ENCODE peak calls at places on chromosomes 13 and 19, in seven cellular contexts. One of them, this sample, is unnamed.

GRCh38 chr13:36919833-36920611 is at the start of gene SMAD9:
- DNase-seq in aorta: peak; percentile 87
- DNase-seq in fibroblast of lung: peak; percentile 59
- DNase-seq in A549: peak; percentile 18
- DNase-seq in CD8-positive, alpha-beta memory T cell: no peak
- DNase-seq in cardiac muscle cell: peak; percentile 92
- DNase-seq in H1: peak; percentile 68
- DNase-seq in this sample: peak; percentile 85

GRCh38 chr13:38888309-38888708 is 102.3 kb downstream of the STOML3 start:
- DNase-seq in A549: no peak
- DNase-seq in aorta: no peak
- DNase-seq in cardiac muscle cell: no peak
- DNase-seq in fibroblast of lung: peak; percentile 15
- DNase-seq in H1: no peak
- DNase-seq in CD8-positive, alpha-beta memory T cell: no peak
- DNase-seq in this sample: no peak

GRCh38 chr19:9940778-9941177 is 4.5 kb upstream of the OLFM2 start:
- DNase-seq in H1: no peak
- DNase-seq in CD8-positive, alpha-beta memory T cell: no peak
- DNase-seq in fibroblast of lung: no peak
- DNase-seq in aorta: no peak
- DNase-seq in cardiac muscle cell: no peak
- DNase-seq in A549: no peak
- DNase-seq in this sample: no peak

GRCh38 chr19:37914908-37915307 is 7.9 kb downstream of the SIPA1L3 start:
- DNase-seq in aorta: no peak
- DNase-seq in fibroblast of lung: no peak
- DNase-seq in A549: no peak
- DNase-seq in H1: no peak
- DNase-seq in cardiac muscle cell: no peak
- DNase-seq in CD8-positive, alpha-beta memory T cell: no peak
- DNase-seq in this sample: no peak

GRCh38 chr13:60226507-60226906 is 62.8 kb upstream of the DIAPH3 start:
- DNase-seq in H1: no peak
- DNase-seq in cardiac muscle cell: peak; percentile 60
- DNase-seq in aorta: no peak
- DNase-seq in CD8-positive, alpha-beta memory T cell: no peak
- DNase-seq in fibroblast of lung: peak; percentile 54
- DNase-seq in A549: peak; percentile 28
- DNase-seq in this sample: no peak

GRCh38 chr19:10362259-10362658 is 18.1 kb downstream of the TYK2 start:
- DNase-seq in A549: no peak
- DNase-seq in cardiac muscle cell: no peak
- DNase-seq in fibroblast of lung: no peak
- DNase-seq in aorta: no peak
- DNase-seq in H1: peak; percentile 43
- DNase-seq in CD8-positive, alpha-beta memory T cell: no peak
- DNase-seq in this sample: no peak

GRCh38 chr19:47778954-47779351 is 450 bp downstream of the SELENOW start:
- DNase-seq in H1: no peak
- DNase-seq in fibroblast of lung: no peak
- DNase-seq in cardiac muscle cell: peak; percentile 24
- DNase-seq in CD8-positive, alpha-beta memory T cell: no peak
- DNase-seq in aorta: no peak
- DNase-seq in A549: no peak
- DNase-seq in this sample: no peak

GRCh38 chr19:13134626-13135025 is 15.5 kb downstream of the STX10 start:
- DNase-seq in H1: no peak
- DNase-seq in fibroblast of lung: no peak
- DNase-seq in A549: no peak
- DNase-seq in cardiac muscle cell: no peak
- DNase-seq in aorta: no peak
- DNase-seq in CD8-positive, alpha-beta memory T cell: no peak
- DNase-seq in this sample: peak; percentile 65

GRCh38 chr13:22325761-22326160 is 654.9 kb downstream of the FGF9 start:
- DNase-seq in H1: peak; percentile 46
- DNase-seq in aorta: no peak
- DNase-seq in CD8-positive, alpha-beta memory T cell: no peak
- DNase-seq in cardiac muscle cell: no peak
- DNase-seq in A549: no peak
- DNase-seq in fibroblast of lung: no peak
- DNase-seq in this sample: no peak

GRCh38 chr13:79679334-79679733 is 198.4 kb downstream of the NDFIP2 start:
- DNase-seq in H1: peak; percentile 77
- DNase-seq in CD8-positive, alpha-beta memory T cell: no peak
- DNase-seq in cardiac muscle cell: peak; percentile 92
- DNase-seq in aorta: peak; percentile 73
- DNase-seq in A549: peak; percentile 69
- DNase-seq in fibroblast of lung: peak; percentile 77
- DNase-seq in this sample: peak; percentile 71

GRCh38 chr19:11224429-11224828 is 15.0 kb upstream of the ANGPTL8 start:
- DNase-seq in H1: no peak
- DNase-seq in cardiac muscle cell: no peak
- DNase-seq in A549: no peak
- DNase-seq in CD8-positive, alpha-beta memory T cell: no peak
- DNase-seq in fibroblast of lung: no peak
- DNase-seq in aorta: no peak
- DNase-seq in this sample: no peak

GRCh38 chr19:10554760-10555612 is 10.8 kb downstream of the KRI1 start:
- DNase-seq in A549: no peak
- DNase-seq in fibroblast of lung: no peak
- DNase-seq in cardiac muscle cell: no peak
- DNase-seq in aorta: no peak
- DNase-seq in CD8-positive, alpha-beta memory T cell: no peak
- DNase-seq in H1: no peak
- DNase-seq in this sample: no peak

GRCh38 chr13:100436099-100436498 is 152.5 kb downstream of the GGACT start:
- DNase-seq in H1: no peak
- DNase-seq in A549: no peak
- DNase-seq in cardiac muscle cell: no peak
- DNase-seq in fibroblast of lung: no peak
- DNase-seq in CD8-positive, alpha-beta memory T cell: no peak
- DNase-seq in aorta: no peak
- DNase-seq in this sample: no peak

GRCh38 chr13:98089246-98089645 is 53.6 kb upstream of the FARP1 start:
- DNase-seq in cardiac muscle cell: no peak
- DNase-seq in H1: no peak
- DNase-seq in aorta: no peak
- DNase-seq in CD8-positive, alpha-beta memory T cell: no peak
- DNase-seq in A549: no peak
- DNase-seq in fibroblast of lung: no peak
- DNase-seq in this sample: no peak

GRCh38 chr13:51027644-51028043 is 83.4 kb downstream of the C13orf42 start:
- DNase-seq in H1: peak; percentile 43
- DNase-seq in fibroblast of lung: no peak
- DNase-seq in A549: no peak
- DNase-seq in cardiac muscle cell: no peak
- DNase-seq in aorta: no peak
- DNase-seq in CD8-positive, alpha-beta memory T cell: no peak
- DNase-seq in this sample: no peak

GRCh38 chr13:18212873-18213272 is 968.8 kb downstream of the TUBA3C start:
- DNase-seq in aorta: no peak
- DNase-seq in CD8-positive, alpha-beta memory T cell: no peak
- DNase-seq in H1: no peak
- DNase-seq in A549: peak; percentile 7
- DNase-seq in fibroblast of lung: peak; percentile 9
- DNase-seq in cardiac muscle cell: no peak
- DNase-seq in this sample: peak; percentile 51

GRCh38 chr19:29672933-29673336 is 7.7 kb downstream of the PLEKHF1 start:
- DNase-seq in cardiac muscle cell: no peak
- DNase-seq in CD8-positive, alpha-beta memory T cell: peak; percentile 93
- DNase-seq in fibroblast of lung: no peak
- DNase-seq in H1: no peak
- DNase-seq in A549: no peak
- DNase-seq in aorta: no peak
- DNase-seq in this sample: no peak

GRCh38 chr19:29674374-29675119 is 9.3 kb downstream of the PLEKHF1 start:
- DNase-seq in aorta: no peak
- DNase-seq in cardiac muscle cell: no peak
- DNase-seq in fibroblast of lung: no peak
- DNase-seq in CD8-positive, alpha-beta memory T cell: no peak
- DNase-seq in A549: no peak
- DNase-seq in H1: no peak
- DNase-seq in this sample: no peak

GRCh38 chr19:29675120-29675649 is 9.9 kb downstream of the PLEKHF1 start:
- DNase-seq in A549: no peak
- DNase-seq in fibroblast of lung: no peak
- DNase-seq in H1: no peak
- DNase-seq in cardiac muscle cell: no peak
- DNase-seq in CD8-positive, alpha-beta memory T cell: no peak
- DNase-seq in aorta: no peak
- DNase-seq in this sample: no peak

GRCh38 chr19:29672319-29672932 is 7.2 kb downstream of the PLEKHF1 start:
- DNase-seq in A549: no peak
- DNase-seq in CD8-positive, alpha-beta memory T cell: no peak
- DNase-seq in fibroblast of lung: no peak
- DNase-seq in cardiac muscle cell: no peak
- DNase-seq in H1: no peak
- DNase-seq in aorta: no peak
- DNase-seq in this sample: no peak

DNA sequence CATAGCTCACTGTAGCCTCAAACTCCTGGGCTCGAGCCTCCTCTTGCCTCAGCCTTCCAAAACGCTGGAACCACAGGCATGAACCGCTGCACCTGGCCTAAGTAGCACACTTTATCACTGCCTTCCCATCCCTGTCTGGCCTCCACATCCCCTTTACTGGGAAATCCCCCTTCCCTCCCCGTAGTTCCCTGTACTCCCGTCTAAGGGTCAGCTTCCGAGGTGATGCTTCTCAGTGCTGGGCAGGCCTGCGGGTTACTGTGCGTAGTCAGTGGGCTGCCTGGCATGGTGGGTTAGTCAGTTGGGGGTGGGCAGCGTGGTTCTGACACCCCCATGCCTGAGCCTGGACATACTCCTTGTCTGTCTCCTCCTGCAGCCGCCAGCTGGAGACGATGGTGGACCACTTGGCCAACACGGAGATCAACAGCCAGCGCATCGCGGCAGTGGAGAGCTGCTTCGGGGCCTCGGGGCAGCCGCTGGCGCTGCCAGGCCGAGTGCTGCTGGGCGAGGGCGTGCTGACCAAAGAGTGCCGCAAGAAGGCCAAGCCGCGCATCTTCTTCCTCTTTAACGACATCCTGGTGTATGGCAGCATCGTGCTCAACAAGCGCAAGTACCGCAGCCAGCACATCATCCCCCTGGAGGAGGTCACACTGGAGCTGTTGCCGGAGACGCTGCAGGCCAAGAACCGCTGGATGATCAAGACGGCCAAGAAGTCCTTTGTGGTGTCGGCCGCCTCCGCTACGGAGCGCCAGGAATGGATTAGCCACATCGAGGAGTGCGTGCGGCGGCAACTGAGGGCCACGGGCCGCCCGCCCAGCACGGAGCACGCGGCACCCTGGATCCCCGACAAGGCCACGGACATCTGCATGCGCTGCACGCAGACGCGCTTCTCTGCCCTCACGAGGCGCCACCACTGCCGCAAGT is 8.4 kb downstream of the PLEKHF1 start:
- DNase-seq in cardiac muscle cell: no peak
- DNase-seq in A549: no peak
- DNase-seq in aorta: no peak
- DNase-seq in CD8-positive, alpha-beta memory T cell: no peak
- DNase-seq in fibroblast of lung: no peak
- DNase-seq in H1: no peak
- DNase-seq in this sample: no peak
- H3K4me1 ChIP-seq in cardiac muscle cell: no peaks in the 10 kb centered on the region
- H3K4me1 ChIP-seq in A549: peaks cover under 1% of the 10 kb centered on the region
- H3K4me1 ChIP-seq in aorta: no peaks in the 10 kb centered on the region
- H3K4me1 ChIP-seq in CD8-positive, alpha-beta memory T cell: peaks cover 97% of the 10 kb centered on the region
- H3K4me1 ChIP-seq in fibroblast of lung: peaks cover 7% of the 10 kb centered on the region
- H3K4me1 ChIP-seq in H1: peaks cover 2% of the 10 kb centered on the region
- H3K4me1 ChIP-seq in this sample: peaks cover 81% of the 10 kb centered on the region

GRCh38 chr19:15253076-15253475 is 20.8 kb upstream of the EPHX3 start:
- DNase-seq in aorta: no peak
- DNase-seq in CD8-positive, alpha-beta memory T cell: no peak
- DNase-seq in A549: no peak
- DNase-seq in H1: no peak
- DNase-seq in fibroblast of lung: no peak
- DNase-seq in cardiac muscle cell: no peak
- DNase-seq in this sample: no peak
- H3K4me1 ChIP-seq in aorta: no peaks in the 10 kb centered on the region
- H3K4me1 ChIP-seq in CD8-positive, alpha-beta memory T cell: no peaks in the 10 kb centered on the region
- H3K4me1 ChIP-seq in A549: peaks cover 47% of the 10 kb centered on the region
- H3K4me1 ChIP-seq in H1: peaks cover 6% of the 10 kb centered on the region
- H3K4me1 ChIP-seq in fibroblast of lung: peaks cover 45% of the 10 kb centered on the region
- H3K4me1 ChIP-seq in cardiac muscle cell: no peaks in the 10 kb centered on the region
- H3K4me1 ChIP-seq in this sample: peaks cover 54% of the 10 kb centered on the region

GRCh38 chr19:42006569-42006968 is 12.5 kb upstream of the ATP1A3 start:
- DNase-seq in H1: no peak
- DNase-seq in fibroblast of lung: no peak
- DNase-seq in aorta: no peak
- DNase-seq in cardiac muscle cell: no peak
- DNase-seq in A549: no peak
- DNase-seq in CD8-positive, alpha-beta memory T cell: no peak
- DNase-seq in this sample: no peak

GRCh38 chr19:42010245-42011126 is 16.5 kb upstream of the ATP1A3 start:
- DNase-seq in fibroblast of lung: peak; percentile 81
- DNase-seq in aorta: no peak
- DNase-seq in H1: no peak
- DNase-seq in A549: no peak
- DNase-seq in cardiac muscle cell: no peak
- DNase-seq in CD8-positive, alpha-beta memory T cell: no peak
- DNase-seq in this sample: no peak

GRCh38 chr19:41999878-42000208 is 5.8 kb upstream of the ATP1A3 start:
- DNase-seq in fibroblast of lung: no peak
- DNase-seq in CD8-positive, alpha-beta memory T cell: no peak
- DNase-seq in A549: no peak
- DNase-seq in aorta: no peak
- DNase-seq in H1: no peak
- DNase-seq in cardiac muscle cell: no peak
- DNase-seq in this sample: no peak

GRCh38 chr19:42003506-42004294 is 9.7 kb upstream of the ATP1A3 start:
- DNase-seq in A549: no peak
- DNase-seq in CD8-positive, alpha-beta memory T cell: no peak
- DNase-seq in cardiac muscle cell: no peak
- DNase-seq in fibroblast of lung: no peak
- DNase-seq in H1: no peak
- DNase-seq in aorta: no peak
- DNase-seq in this sample: no peak

DNA sequence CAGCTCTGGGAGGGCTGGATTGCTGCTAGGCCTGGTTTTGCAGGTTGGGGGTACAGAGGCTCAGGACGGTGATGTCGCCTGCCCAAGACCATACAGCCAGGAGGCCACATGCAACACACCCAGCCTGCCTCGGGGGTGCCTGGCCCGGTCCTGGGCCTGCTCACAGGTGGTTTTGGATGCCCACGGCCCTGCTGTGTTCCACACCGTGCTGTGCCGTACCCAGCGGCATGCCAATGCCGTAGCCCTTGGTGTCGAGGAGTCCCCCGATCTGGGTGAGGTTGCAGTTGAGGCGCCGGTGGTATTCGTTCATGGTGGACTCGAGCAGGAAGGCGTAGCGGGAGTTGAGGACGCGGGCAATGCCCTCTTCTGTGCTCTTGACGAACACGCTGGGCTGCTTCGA is 11.5 kb upstream of the ATP1A3 start:
- DNase-seq in H1: no peak
- DNase-seq in aorta: no peak
- DNase-seq in CD8-positive, alpha-beta memory T cell: no peak
- DNase-seq in fibroblast of lung: no peak
- DNase-seq in A549: no peak
- DNase-seq in cardiac muscle cell: no peak
- DNase-seq in this sample: no peak
- H3K4me1 ChIP-seq in H1: no peaks in the 10 kb centered on the region
- H3K4me1 ChIP-seq in aorta: no peaks in the 10 kb centered on the region
- H3K4me1 ChIP-seq in CD8-positive, alpha-beta memory T cell: no peaks in the 10 kb centered on the region
- H3K4me1 ChIP-seq in fibroblast of lung: no peaks in the 10 kb centered on the region
- H3K4me1 ChIP-seq in A549: peaks cover 8% of the 10 kb centered on the region
- H3K4me1 ChIP-seq in cardiac muscle cell: no peaks in the 10 kb centered on the region
- H3K4me1 ChIP-seq in this sample: no peaks in the 10 kb centered on the region

GRCh38 chr13:66716502-66716901 is 513.6 kb downstream of the PCDH9 start:
- DNase-seq in CD8-positive, alpha-beta memory T cell: no peak
- DNase-seq in aorta: no peak
- DNase-seq in fibroblast of lung: no peak
- DNase-seq in H1: no peak
- DNase-seq in cardiac muscle cell: no peak
- DNase-seq in A549: no peak
- DNase-seq in this sample: no peak
- H3K4me1 ChIP-seq in CD8-positive, alpha-beta memory T cell: no peaks in the 10 kb centered on the region
- H3K4me1 ChIP-seq in aorta: no peaks in the 10 kb centered on the region
- H3K4me1 ChIP-seq in fibroblast of lung: no peaks in the 10 kb centered on the region
- H3K4me1 ChIP-seq in H1: no peaks in the 10 kb centered on the region
- H3K4me1 ChIP-seq in cardiac muscle cell: no peaks in the 10 kb centered on the region
- H3K4me1 ChIP-seq in A549: no peaks in the 10 kb centered on the region
- H3K4me1 ChIP-seq in this sample: no peaks in the 10 kb centered on the region